ENCODE peak calls at places on chromosome 2, in eight cellular contexts. One of them, this sample, is unnamed.
A peak's percentile ranks its signal among the peaks of the same experiment; 100 is the strongest.

GRCh38 chr2:239277401-239278085 is 123.3 kb downstream of the HDAC4 start:
- DNase-seq in activated CD8-positive, alpha-beta memory T cell treated with anti-CD3 and anti-CD28 coated beads for 48 hours: no peak
- DNase-seq in CD4-positive, alpha-beta T cell: no peak
- DNase-seq in T-helper 1 cell: no peak
- DNase-seq in activated T-cell treated with anti-CD3 and anti-CD28 coated beads, Interleukin-2, amount 50 U/mL, for 72 hours: peak; percentile 4
- DNase-seq in NCI-H1417 treated with DMSO at 0.1 percent for 48 hours: no peak
- DNase-seq in neuronal stem cell: no peak
- DNase-seq in activated gamma-delta T cell treated with Interleukin-2 at 50 U/mL for 16 hours: no peak
- DNase-seq in this sample: no peak

GRCh38 chr2:58042486-58042970 is 4.1 kb upstream of the VRK2 start:
- DNase-seq in activated CD8-positive, alpha-beta memory T cell treated with anti-CD3 and anti-CD28 coated beads for 48 hours: no peak
- DNase-seq in CD4-positive, alpha-beta T cell: no peak
- DNase-seq in T-helper 1 cell: no peak
- DNase-seq in activated T-cell treated with anti-CD3 and anti-CD28 coated beads, Interleukin-2, amount 50 U/mL, for 72 hours: peak; percentile 18
- DNase-seq in NCI-H1417 treated with DMSO at 0.1 percent for 48 hours: no peak
- DNase-seq in neuronal stem cell: no peak
- DNase-seq in activated gamma-delta T cell treated with Interleukin-2 at 50 U/mL for 16 hours: no peak
- DNase-seq in this sample: no peak

GRCh38 chr2:155633887-155634570 is 698.5 kb downstream of the NR4A2 start:
- DNase-seq in activated CD8-positive, alpha-beta memory T cell treated with anti-CD3 and anti-CD28 coated beads for 48 hours: no peak
- DNase-seq in CD4-positive, alpha-beta T cell: no peak
- DNase-seq in T-helper 1 cell: no peak
- DNase-seq in activated T-cell treated with anti-CD3 and anti-CD28 coated beads, Interleukin-2, amount 50 U/mL, for 72 hours: no peak
- DNase-seq in NCI-H1417 treated with DMSO at 0.1 percent for 48 hours: no peak
- DNase-seq in neuronal stem cell: no peak
- DNase-seq in activated gamma-delta T cell treated with Interleukin-2 at 50 U/mL for 16 hours: no peak
- DNase-seq in this sample: no peak

GRCh38 chr2:65024149-65024829 is 31.9 kb upstream of the CEP68 start:
- DNase-seq in activated CD8-positive, alpha-beta memory T cell treated with anti-CD3 and anti-CD28 coated beads for 48 hours: no peak
- DNase-seq in CD4-positive, alpha-beta T cell: no peak
- DNase-seq in T-helper 1 cell: no peak
- DNase-seq in activated T-cell treated with anti-CD3 and anti-CD28 coated beads, Interleukin-2, amount 50 U/mL, for 72 hours: no peak
- DNase-seq in NCI-H1417 treated with DMSO at 0.1 percent for 48 hours: no peak
- DNase-seq in neuronal stem cell: no peak
- DNase-seq in activated gamma-delta T cell treated with Interleukin-2 at 50 U/mL for 16 hours: no peak
- DNase-seq in this sample: no peak

GRCh38 chr2:42076357-42076921 is 28.6 kb downstream of the PKDCC start:
- DNase-seq in activated CD8-positive, alpha-beta memory T cell treated with anti-CD3 and anti-CD28 coated beads for 48 hours: no peak
- DNase-seq in CD4-positive, alpha-beta T cell: no peak
- DNase-seq in T-helper 1 cell: no peak
- DNase-seq in activated T-cell treated with anti-CD3 and anti-CD28 coated beads, Interleukin-2, amount 50 U/mL, for 72 hours: no peak
- DNase-seq in NCI-H1417 treated with DMSO at 0.1 percent for 48 hours: no peak
- DNase-seq in neuronal stem cell: no peak
- DNase-seq in activated gamma-delta T cell treated with Interleukin-2 at 50 U/mL for 16 hours: no peak
- DNase-seq in this sample: no peak

GRCh38 chr2:57908736-57909161 is 137.9 kb upstream of the VRK2 start:
- DNase-seq in activated CD8-positive, alpha-beta memory T cell treated with anti-CD3 and anti-CD28 coated beads for 48 hours: no peak
- DNase-seq in CD4-positive, alpha-beta T cell: no peak
- DNase-seq in T-helper 1 cell: no peak
- DNase-seq in activated T-cell treated with anti-CD3 and anti-CD28 coated beads, Interleukin-2, amount 50 U/mL, for 72 hours: no peak
- DNase-seq in NCI-H1417 treated with DMSO at 0.1 percent for 48 hours: no peak
- DNase-seq in neuronal stem cell: no peak
- DNase-seq in activated gamma-delta T cell treated with Interleukin-2 at 50 U/mL for 16 hours: no peak
- DNase-seq in this sample: no peak

GRCh38 chr2:175918935-175919334 is 83.1 kb downstream of the LNPK start:
- DNase-seq in activated CD8-positive, alpha-beta memory T cell treated with anti-CD3 and anti-CD28 coated beads for 48 hours: no peak
- DNase-seq in CD4-positive, alpha-beta T cell: no peak
- DNase-seq in T-helper 1 cell: no peak
- DNase-seq in activated T-cell treated with anti-CD3 and anti-CD28 coated beads, Interleukin-2, amount 50 U/mL, for 72 hours: no peak
- DNase-seq in NCI-H1417 treated with DMSO at 0.1 percent for 48 hours: no peak
- DNase-seq in neuronal stem cell: no peak
- DNase-seq in activated gamma-delta T cell treated with Interleukin-2 at 50 U/mL for 16 hours: no peak
- DNase-seq in this sample: no peak

GRCh38 chr2:64283641-64284371 is 139.6 kb upstream of the PELI1 start:
- DNase-seq in activated CD8-positive, alpha-beta memory T cell treated with anti-CD3 and anti-CD28 coated beads for 48 hours: no peak
- DNase-seq in CD4-positive, alpha-beta T cell: peak; percentile 25
- DNase-seq in T-helper 1 cell: no peak
- DNase-seq in activated T-cell treated with anti-CD3 and anti-CD28 coated beads, Interleukin-2, amount 50 U/mL, for 72 hours: peak; percentile 17
- DNase-seq in NCI-H1417 treated with DMSO at 0.1 percent for 48 hours: no peak
- DNase-seq in neuronal stem cell: no peak
- DNase-seq in activated gamma-delta T cell treated with Interleukin-2 at 50 U/mL for 16 hours: peak; percentile 10
- DNase-seq in this sample: no peak

GRCh38 chr2:63344575-63345284 is 243.5 kb downstream of the WDPCP start:
- DNase-seq in activated CD8-positive, alpha-beta memory T cell treated with anti-CD3 and anti-CD28 coated beads for 48 hours: no peak
- DNase-seq in CD4-positive, alpha-beta T cell: no peak
- DNase-seq in T-helper 1 cell: no peak
- DNase-seq in activated T-cell treated with anti-CD3 and anti-CD28 coated beads, Interleukin-2, amount 50 U/mL, for 72 hours: no peak
- DNase-seq in NCI-H1417 treated with DMSO at 0.1 percent for 48 hours: no peak
- DNase-seq in neuronal stem cell: no peak
- DNase-seq in activated gamma-delta T cell treated with Interleukin-2 at 50 U/mL for 16 hours: no peak
- DNase-seq in this sample: no peak

GRCh38 chr2:103660523-103660922 is 898.7 kb downstream of the TMEM182 start:
- DNase-seq in activated CD8-positive, alpha-beta memory T cell treated with anti-CD3 and anti-CD28 coated beads for 48 hours: no peak
- DNase-seq in CD4-positive, alpha-beta T cell: no peak
- DNase-seq in T-helper 1 cell: no peak
- DNase-seq in activated T-cell treated with anti-CD3 and anti-CD28 coated beads, Interleukin-2, amount 50 U/mL, for 72 hours: no peak
- DNase-seq in NCI-H1417 treated with DMSO at 0.1 percent for 48 hours: no peak
- DNase-seq in neuronal stem cell: no peak
- DNase-seq in activated gamma-delta T cell treated with Interleukin-2 at 50 U/mL for 16 hours: no peak
- DNase-seq in this sample: no peak

GRCh38 chr2:121135168-121135853 is 149.7 kb downstream of the TFCP2L1 start:
- DNase-seq in activated CD8-positive, alpha-beta memory T cell treated with anti-CD3 and anti-CD28 coated beads for 48 hours: no peak
- DNase-seq in CD4-positive, alpha-beta T cell: no peak
- DNase-seq in T-helper 1 cell: no peak
- DNase-seq in activated T-cell treated with anti-CD3 and anti-CD28 coated beads, Interleukin-2, amount 50 U/mL, for 72 hours: no peak
- DNase-seq in NCI-H1417 treated with DMSO at 0.1 percent for 48 hours: no peak
- DNase-seq in neuronal stem cell: no peak
- DNase-seq in activated gamma-delta T cell treated with Interleukin-2 at 50 U/mL for 16 hours: no peak
- DNase-seq in this sample: no peak

GRCh38 chr2:10720983-10721343 is 467 bp upstream of the ATP6V1C2 start:
- DNase-seq in activated CD8-positive, alpha-beta memory T cell treated with anti-CD3 and anti-CD28 coated beads for 48 hours: no peak
- DNase-seq in CD4-positive, alpha-beta T cell: no peak
- DNase-seq in T-helper 1 cell: no peak
- DNase-seq in activated T-cell treated with anti-CD3 and anti-CD28 coated beads, Interleukin-2, amount 50 U/mL, for 72 hours: no peak
- DNase-seq in NCI-H1417 treated with DMSO at 0.1 percent for 48 hours: peak; percentile 48
- DNase-seq in neuronal stem cell: no peak
- DNase-seq in activated gamma-delta T cell treated with Interleukin-2 at 50 U/mL for 16 hours: no peak
- DNase-seq in this sample: no peak

GRCh38 chr2:44237221-44237620 is 38.1 kb upstream of the SLC3A1 start:
- DNase-seq in activated CD8-positive, alpha-beta memory T cell treated with anti-CD3 and anti-CD28 coated beads for 48 hours: no peak
- DNase-seq in CD4-positive, alpha-beta T cell: peak; percentile 16
- DNase-seq in T-helper 1 cell: no peak
- DNase-seq in activated T-cell treated with anti-CD3 and anti-CD28 coated beads, Interleukin-2, amount 50 U/mL, for 72 hours: peak; percentile 15
- DNase-seq in NCI-H1417 treated with DMSO at 0.1 percent for 48 hours: no peak
- DNase-seq in neuronal stem cell: no peak
- DNase-seq in activated gamma-delta T cell treated with Interleukin-2 at 50 U/mL for 16 hours: peak; percentile 31
- DNase-seq in this sample: no peak

GRCh38 chr2:166410828-166411472 is 35.2 kb upstream of the SCN9A start:
- DNase-seq in activated CD8-positive, alpha-beta memory T cell treated with anti-CD3 and anti-CD28 coated beads for 48 hours: no peak
- DNase-seq in CD4-positive, alpha-beta T cell: no peak
- DNase-seq in T-helper 1 cell: no peak
- DNase-seq in activated T-cell treated with anti-CD3 and anti-CD28 coated beads, Interleukin-2, amount 50 U/mL, for 72 hours: no peak
- DNase-seq in NCI-H1417 treated with DMSO at 0.1 percent for 48 hours: no peak
- DNase-seq in neuronal stem cell: no peak
- DNase-seq in activated gamma-delta T cell treated with Interleukin-2 at 50 U/mL for 16 hours: no peak
- DNase-seq in this sample: no peak

GRCh38 chr2:102498414-102498813 is 25.4 kb downstream of the SLC9A4 start:
- DNase-seq in activated CD8-positive, alpha-beta memory T cell treated with anti-CD3 and anti-CD28 coated beads for 48 hours: no peak
- DNase-seq in CD4-positive, alpha-beta T cell: no peak
- DNase-seq in T-helper 1 cell: no peak
- DNase-seq in activated T-cell treated with anti-CD3 and anti-CD28 coated beads, Interleukin-2, amount 50 U/mL, for 72 hours: no peak
- DNase-seq in NCI-H1417 treated with DMSO at 0.1 percent for 48 hours: no peak
- DNase-seq in neuronal stem cell: no peak
- DNase-seq in activated gamma-delta T cell treated with Interleukin-2 at 50 U/mL for 16 hours: no peak
- DNase-seq in this sample: no peak

GRCh38 chr2:199738723-199739412 is 112.1 kb downstream of the FTCDNL1 start:
- DNase-seq in activated CD8-positive, alpha-beta memory T cell treated with anti-CD3 and anti-CD28 coated beads for 48 hours: no peak
- DNase-seq in CD4-positive, alpha-beta T cell: no peak
- DNase-seq in T-helper 1 cell: no peak
- DNase-seq in activated T-cell treated with anti-CD3 and anti-CD28 coated beads, Interleukin-2, amount 50 U/mL, for 72 hours: no peak
- DNase-seq in NCI-H1417 treated with DMSO at 0.1 percent for 48 hours: no peak
- DNase-seq in neuronal stem cell: no peak
- DNase-seq in activated gamma-delta T cell treated with Interleukin-2 at 50 U/mL for 16 hours: no peak
- DNase-seq in this sample: no peak

GRCh38 chr2:20585710-20586378 is 65.1 kb downstream of the HS1BP3 start:
- DNase-seq in activated CD8-positive, alpha-beta memory T cell treated with anti-CD3 and anti-CD28 coated beads for 48 hours: no peak
- DNase-seq in CD4-positive, alpha-beta T cell: no peak
- DNase-seq in T-helper 1 cell: no peak
- DNase-seq in activated T-cell treated with anti-CD3 and anti-CD28 coated beads, Interleukin-2, amount 50 U/mL, for 72 hours: no peak
- DNase-seq in NCI-H1417 treated with DMSO at 0.1 percent for 48 hours: no peak
- DNase-seq in neuronal stem cell: no peak
- DNase-seq in activated gamma-delta T cell treated with Interleukin-2 at 50 U/mL for 16 hours: no peak
- DNase-seq in this sample: no peak

GRCh38 chr2:85276571-85277121 is 51.1 kb downstream of the TGOLN2 start:
- DNase-seq in activated CD8-positive, alpha-beta memory T cell treated with anti-CD3 and anti-CD28 coated beads for 48 hours: no peak
- DNase-seq in CD4-positive, alpha-beta T cell: no peak
- DNase-seq in T-helper 1 cell: no peak
- DNase-seq in activated T-cell treated with anti-CD3 and anti-CD28 coated beads, Interleukin-2, amount 50 U/mL, for 72 hours: no peak
- DNase-seq in NCI-H1417 treated with DMSO at 0.1 percent for 48 hours: no peak
- DNase-seq in neuronal stem cell: no peak
- DNase-seq in activated gamma-delta T cell treated with Interleukin-2 at 50 U/mL for 16 hours: no peak
- DNase-seq in this sample: no peak

GRCh38 chr2:227423633-227424499 is 36.1 kb upstream of the SCYGR1 start:
- DNase-seq in activated CD8-positive, alpha-beta memory T cell treated with anti-CD3 and anti-CD28 coated beads for 48 hours: no peak
- DNase-seq in CD4-positive, alpha-beta T cell: no peak
- DNase-seq in T-helper 1 cell: no peak
- DNase-seq in activated T-cell treated with anti-CD3 and anti-CD28 coated beads, Interleukin-2, amount 50 U/mL, for 72 hours: no peak
- DNase-seq in NCI-H1417 treated with DMSO at 0.1 percent for 48 hours: no peak
- DNase-seq in neuronal stem cell: no peak
- DNase-seq in activated gamma-delta T cell treated with Interleukin-2 at 50 U/mL for 16 hours: no peak
- DNase-seq in this sample: no peak

GRCh38 chr2:227479865-227480475 is 8.0 kb downstream of the AGFG1 start:
- DNase-seq in activated CD8-positive, alpha-beta memory T cell treated with anti-CD3 and anti-CD28 coated beads for 48 hours: no peak
- DNase-seq in CD4-positive, alpha-beta T cell: no peak
- DNase-seq in T-helper 1 cell: no peak
- DNase-seq in activated T-cell treated with anti-CD3 and anti-CD28 coated beads, Interleukin-2, amount 50 U/mL, for 72 hours: no peak
- DNase-seq in NCI-H1417 treated with DMSO at 0.1 percent for 48 hours: no peak
- DNase-seq in neuronal stem cell: no peak
- DNase-seq in activated gamma-delta T cell treated with Interleukin-2 at 50 U/mL for 16 hours: no peak
- DNase-seq in this sample: no peak

GRCh38 chr2:12848176-12848575 is 131.4 kb downstream of the TRIB2 start:
- DNase-seq in activated CD8-positive, alpha-beta memory T cell treated with anti-CD3 and anti-CD28 coated beads for 48 hours: no peak
- DNase-seq in CD4-positive, alpha-beta T cell: no peak
- DNase-seq in T-helper 1 cell: no peak
- DNase-seq in activated T-cell treated with anti-CD3 and anti-CD28 coated beads, Interleukin-2, amount 50 U/mL, for 72 hours: no peak
- DNase-seq in NCI-H1417 treated with DMSO at 0.1 percent for 48 hours: no peak
- DNase-seq in neuronal stem cell: no peak
- DNase-seq in activated gamma-delta T cell treated with Interleukin-2 at 50 U/mL for 16 hours: no peak
- DNase-seq in this sample: no peak

GRCh38 chr2:120104002-120104467 is 91.2 kb downstream of the EPB41L5 start:
- DNase-seq in activated CD8-positive, alpha-beta memory T cell treated with anti-CD3 and anti-CD28 coated beads for 48 hours: no peak
- DNase-seq in CD4-positive, alpha-beta T cell: no peak
- DNase-seq in T-helper 1 cell: no peak
- DNase-seq in activated T-cell treated with anti-CD3 and anti-CD28 coated beads, Interleukin-2, amount 50 U/mL, for 72 hours: no peak
- DNase-seq in NCI-H1417 treated with DMSO at 0.1 percent for 48 hours: no peak
- DNase-seq in neuronal stem cell: no peak
- DNase-seq in activated gamma-delta T cell treated with Interleukin-2 at 50 U/mL for 16 hours: no peak
- DNase-seq in this sample: no peak

GRCh38 chr2:21667638-21668037 is 543.9 kb downstream of the TDRD15 start:
- DNase-seq in activated CD8-positive, alpha-beta memory T cell treated with anti-CD3 and anti-CD28 coated beads for 48 hours: no peak
- DNase-seq in CD4-positive, alpha-beta T cell: no peak
- DNase-seq in T-helper 1 cell: no peak
- DNase-seq in activated T-cell treated with anti-CD3 and anti-CD28 coated beads, Interleukin-2, amount 50 U/mL, for 72 hours: no peak
- DNase-seq in NCI-H1417 treated with DMSO at 0.1 percent for 48 hours: no peak
- DNase-seq in neuronal stem cell: no peak
- DNase-seq in activated gamma-delta T cell treated with Interleukin-2 at 50 U/mL for 16 hours: no peak
- DNase-seq in this sample: no peak

GRCh38 chr2:3267869-3268704 is 109.5 kb downstream of the EIPR1 start:
- DNase-seq in activated CD8-positive, alpha-beta memory T cell treated with anti-CD3 and anti-CD28 coated beads for 48 hours: no peak
- DNase-seq in CD4-positive, alpha-beta T cell: no peak
- DNase-seq in T-helper 1 cell: no peak
- DNase-seq in activated T-cell treated with anti-CD3 and anti-CD28 coated beads, Interleukin-2, amount 50 U/mL, for 72 hours: no peak
- DNase-seq in NCI-H1417 treated with DMSO at 0.1 percent for 48 hours: no peak
- DNase-seq in neuronal stem cell: no peak
- DNase-seq in activated gamma-delta T cell treated with Interleukin-2 at 50 U/mL for 16 hours: no peak
- DNase-seq in this sample: no peak

GRCh38 chr2:104474725-104475124 is 379.2 kb upstream of the POU3F3 start:
- DNase-seq in activated CD8-positive, alpha-beta memory T cell treated with anti-CD3 and anti-CD28 coated beads for 48 hours: no peak
- DNase-seq in CD4-positive, alpha-beta T cell: no peak
- DNase-seq in T-helper 1 cell: no peak
- DNase-seq in activated T-cell treated with anti-CD3 and anti-CD28 coated beads, Interleukin-2, amount 50 U/mL, for 72 hours: no peak
- DNase-seq in NCI-H1417 treated with DMSO at 0.1 percent for 48 hours: no peak
- DNase-seq in neuronal stem cell: no peak
- DNase-seq in activated gamma-delta T cell treated with Interleukin-2 at 50 U/mL for 16 hours: no peak
- DNase-seq in this sample: no peak

GRCh38 chr2:117308861-117309770 is 505.4 kb upstream of the DDX18 start:
- DNase-seq in activated CD8-positive, alpha-beta memory T cell treated with anti-CD3 and anti-CD28 coated beads for 48 hours: no peak
- DNase-seq in CD4-positive, alpha-beta T cell: no peak
- DNase-seq in T-helper 1 cell: no peak
- DNase-seq in activated T-cell treated with anti-CD3 and anti-CD28 coated beads, Interleukin-2, amount 50 U/mL, for 72 hours: no peak
- DNase-seq in NCI-H1417 treated with DMSO at 0.1 percent for 48 hours: no peak
- DNase-seq in neuronal stem cell: no peak
- DNase-seq in activated gamma-delta T cell treated with Interleukin-2 at 50 U/mL for 16 hours: no peak
- DNase-seq in this sample: no peak

GRCh38 chr2:196808281-196808680 is 874 bp downstream of the C2orf66 start:
- DNase-seq in activated CD8-positive, alpha-beta memory T cell treated with anti-CD3 and anti-CD28 coated beads for 48 hours: no peak
- DNase-seq in CD4-positive, alpha-beta T cell: no peak
- DNase-seq in T-helper 1 cell: no peak
- DNase-seq in activated T-cell treated with anti-CD3 and anti-CD28 coated beads, Interleukin-2, amount 50 U/mL, for 72 hours: no peak
- DNase-seq in NCI-H1417 treated with DMSO at 0.1 percent for 48 hours: no peak
- DNase-seq in neuronal stem cell: no peak
- DNase-seq in activated gamma-delta T cell treated with Interleukin-2 at 50 U/mL for 16 hours: no peak
- DNase-seq in this sample: no peak

GRCh38 chr2:134515137-134515536 is 203.7 kb downstream of the TMEM163 start:
- DNase-seq in activated CD8-positive, alpha-beta memory T cell treated with anti-CD3 and anti-CD28 coated beads for 48 hours: no peak
- DNase-seq in CD4-positive, alpha-beta T cell: no peak
- DNase-seq in T-helper 1 cell: no peak
- DNase-seq in activated T-cell treated with anti-CD3 and anti-CD28 coated beads, Interleukin-2, amount 50 U/mL, for 72 hours: no peak
- DNase-seq in NCI-H1417 treated with DMSO at 0.1 percent for 48 hours: no peak
- DNase-seq in neuronal stem cell: no peak
- DNase-seq in activated gamma-delta T cell treated with Interleukin-2 at 50 U/mL for 16 hours: no peak
- DNase-seq in this sample: no peak

GRCh38 chr2:46002507-46002883 is 294.7 kb upstream of the EPAS1 start:
- DNase-seq in activated CD8-positive, alpha-beta memory T cell treated with anti-CD3 and anti-CD28 coated beads for 48 hours: no peak
- DNase-seq in CD4-positive, alpha-beta T cell: no peak
- DNase-seq in T-helper 1 cell: no peak
- DNase-seq in activated T-cell treated with anti-CD3 and anti-CD28 coated beads, Interleukin-2, amount 50 U/mL, for 72 hours: no peak
- DNase-seq in NCI-H1417 treated with DMSO at 0.1 percent for 48 hours: no peak
- DNase-seq in neuronal stem cell: no peak
- DNase-seq in activated gamma-delta T cell treated with Interleukin-2 at 50 U/mL for 16 hours: no peak
- DNase-seq in this sample: no peak

This sample was measured in ELF-1.